ENCODE peak calls at places on chromosomes 4 and X, in nine cellular contexts. A, N, H, L, T, R, X, O and E are unnamed samples.

GRCh38 chr4:145535202-145535601 is 53.5 kb downstream of the SMAD1 start:
- DNase-seq in H (no peak), O (no peak), N (no peak), T (no peak), L (no peak), A (no peak), R (no peak), X (no peak), E (no peak)

GRCh38 chr4:156968479-156968984 is 3.1 kb downstream of the PDGFC start:
- DNase-seq in L (peak), R (peak), H (peak), N (peak), X (peak), A (no peak), T (peak), O (peak), E (peak)

GRCh38 chr4:6633091-6633906 is 7.2 kb upstream of the MRFAP1 start:
- DNase-seq in N (peak), A (no peak), T (peak), H (no peak), X (no peak), O (peak), L (no peak), R (no peak), E (no peak)

GRCh38 chr4:4574792-4575191 is 32.9 kb upstream of the STX18 start:
- DNase-seq in A (no peak), T (peak), X (peak), R (peak), N (peak), O (peak), H (no peak), L (no peak), E (peak)

GRCh38 chrX:103063918-103064434 is at the start of gene BEX1:
- DNase-seq in L (peak), N (peak), H (peak), T (no peak), R (peak), A (no peak), O (peak), X (peak), E (peak)

GRCh38 chr4:155796031-155796430 is 37.2 kb downstream of the GUCY1B1 start:
- DNase-seq in L (no peak), H (peak), O (peak), A (no peak), X (peak), R (no peak), N (peak), T (no peak), E (peak)

GRCh38 chr4:174154455-174154854 is 129.0 kb downstream of the FBXO8 start:
- DNase-seq in O (peak), L (no peak), A (no peak), N (peak), R (no peak), X (no peak), H (peak), T (no peak), E (peak)

GRCh38 chr4:5572114-5572513 is 136.2 kb downstream of the EVC2 start:
- DNase-seq in T (peak), O (peak), H (peak), R (no peak), A (no peak), N (no peak), X (no peak), L (no peak), E (peak)

GRCh38 chr4:134720030-134720429 is 518.4 kb upstream of the PABPC4L start:
- DNase-seq in R (no peak), O (no peak), L (no peak), T (no peak), X (no peak), A (no peak), H (no peak), N (no peak), E (no peak)

GRCh38 chrX:130645955-130646583 is 244.3 kb downstream of the RBMX2 start:
- DNase-seq in T (no peak), L (no peak), R (no peak), N (no peak), O (peak), H (no peak), X (no peak), A (no peak), E (no peak)

GRCh38 chrX:151384807-151385206 is 12.2 kb upstream of the VMA21 start:
- DNase-seq in R (no peak), X (no peak), T (no peak), O (no peak), L (no peak), A (no peak), H (peak), N (no peak), E (no peak)

GRCh38 chr4:147737623-147738022 is 5.7 kb downstream of the ARHGAP10 start:
- DNase-seq in A (no peak), N (no peak), X (peak), R (no peak), H (no peak), T (no peak), L (no peak), O (no peak), E (no peak)

GRCh38 chrX:130091976-130092522 is 18.2 kb downstream of the ELF4 start:
- DNase-seq in A (peak), O (no peak), X (no peak), L (no peak), N (peak), H (no peak), T (no peak), R (peak), E (no peak)

GRCh38 chrX:33207056-33207455 is 4.3 kb downstream of the DMD start:
- DNase-seq in R (no peak), A (no peak), L (no peak), H (no peak), N (no peak), T (no peak), O (no peak), X (no peak), E (no peak)

GRCh38 chrX:275967-276587 is 5.1 kb upstream of the PLCXD1 start:
- DNase-seq in H (no peak), R (peak), A (no peak), L (no peak), X (peak), T (peak), N (peak), O (peak), E (peak)

GRCh38 chrX:15376956-15377355 is 7.3 kb downstream of the VEGFD start:
- DNase-seq in X (no peak), L (no peak), T (no peak), N (peak), A (no peak), H (no peak), R (no peak), O (peak), E (no peak)

GRCh38 chr4:96379524-96379923 is 539.6 kb downstream of the PDHA2 start:
- DNase-seq in N (no peak), L (no peak), X (no peak), R (no peak), H (no peak), O (no peak), A (no peak), T (no peak), E (no peak)

GRCh38 chr4:174210952-174211490 is 72.4 kb downstream of the FBXO8 start:
- DNase-seq in N (peak), H (no peak), T (no peak), R (no peak), L (no peak), A (no peak), O (peak), X (no peak), E (peak)

GRCh38 chrX:133983243-133983973 is 2.0 kb downstream of the GPC3 start:
- DNase-seq in R (no peak), A (no peak), O (no peak), N (no peak), X (no peak), T (no peak), H (no peak), L (no peak), E (no peak)

GRCh38 chrX:10156199-10157031 is at the start of gene CLCN4:
- DNase-seq in R (no peak), A (no peak), N (no peak), O (peak), H (peak), L (peak), X (peak), T (no peak), E (peak)

GRCh38 chr4:169225058-169225751 is 45.6 kb downstream of the SH3RF1 start:
- DNase-seq in H (peak), O (peak), L (no peak), R (no peak), X (no peak), A (no peak), T (peak), N (peak), E (peak)

GRCh38 chr4:17283832-17284231 is 228.1 kb downstream of the QDPR start:
- DNase-seq in O (no peak), X (no peak), R (no peak), T (no peak), H (no peak), L (no peak), A (no peak), N (no peak), E (no peak)

GRCh38 chr4:76435689-76436176 is 704 bp downstream of the SHROOM3 start:
- DNase-seq in X (no peak), A (no peak), L (no peak), H (no peak), R (no peak), T (no peak), O (no peak), N (no peak), E (peak)

GRCh38 chr4:157012781-157013180 is 41.2 kb upstream of the PDGFC start:
- DNase-seq in H (no peak), X (no peak), R (no peak), N (peak), O (peak), L (no peak), T (no peak), A (no peak), E (peak)

GRCh38 chr4:80610845-80611244 is 275.3 kb downstream of the CFAP299 start:
- DNase-seq in O (peak), H (peak), N (peak), T (peak), X (no peak), A (no peak), R (no peak), L (no peak), E (peak)

GRCh38 chr4:17786567-17786966 is 5.1 kb upstream of the FAM184B start:
- DNase-seq in R (no peak), X (no peak), T (no peak), O (peak), A (no peak), L (no peak), N (no peak), H (no peak), E (peak)

GRCh38 chrX:24526616-24527015 is 61.5 kb downstream of the PDK3 start:
- DNase-seq in T (no peak), O (no peak), H (no peak), L (no peak), R (no peak), N (no peak), A (no peak), X (peak), E (no peak)

GRCh38 chrX:20547649-20548051 is 280.9 kb upstream of the RPS6KA3 start:
- DNase-seq in N (peak), H (peak), T (no peak), R (peak), A (no peak), X (peak), L (no peak), O (peak), E (peak)

GRCh38 chr4:16443504-16444088 is 217.3 kb upstream of the TAPT1 start:
- DNase-seq in A (no peak), N (peak), R (peak), X (peak), L (no peak), T (no peak), O (peak), H (peak), E (peak)

GRCh38 chrX:2627272-2627867 is 63.7 kb upstream of the CD99 start:
- DNase-seq in T (no peak), N (peak), O (peak), X (peak), A (no peak), R (peak), L (no peak), H (peak), E (peak)

GRCh38 chr4:147965056-147965455 is 233.2 kb downstream of the ARHGAP10 start:
- DNase-seq in R (no peak), O (no peak), L (no peak), A (no peak), T (no peak), H (no peak), X (no peak), N (no peak), E (no peak)

GRCh38 chr4:108683479-108683878 is 33.1 kb downstream of the OSTC start:
- DNase-seq in L (no peak), R (no peak), X (peak), T (no peak), H (peak), O (peak), A (no peak), N (peak), E (peak)

GRCh38 chrX:11944486-11944885 is 186.4 kb downstream of the MSL3 start:
- DNase-seq in A (peak), T (peak), O (peak), R (no peak), L (peak), N (peak), X (peak), H (peak), E (peak)